ENCODE peak calls at places on chromosomes 2 and 18, in nine cellular contexts. X is activated naive CD4-positive, alpha-beta T cell; I is C1 segment of cervical spinal cord; N is activated CD8-positive, alpha-beta memory T cell treated with anti-CD3 and anti-CD28 coated beads for 24 hours; D is NCI-H774; E is cardiac muscle cell; V is GM20000; O is GM13977; W is stimulated activated naive B cell treated with anti-CD40 and anti-IgM and Interleukin-4, amounts not matched to agents 10 μg/mL and 1 μg/mL and 100 μg/mL, for 72 hours. G is an unnamed sample.

GRCh38 chr2:214809751-214810564 is 475 bp upstream of the BARD1 start:
- DNase-seq in X (peak), I (peak), N (peak), D (peak), E (peak), V (peak), O (peak), W (peak), G (peak)

GRCh38 chr2:163157891-163158511 is 319.4 kb upstream of the KCNH7 start:
- DNase-seq in X (no peak), I (no peak), N (no peak), D (no peak), E (no peak), V (no peak), O (no peak), W (no peak), G (no peak)

GRCh38 chr2:19911799-19912509 is 10.2 kb upstream of the TTC32 start:
- DNase-seq in X (no peak), I (no peak), N (no peak), D (no peak), E (no peak), V (no peak), O (no peak), W (no peak), G (no peak)

GRCh38 chr2:45119038-45119437 is 109.8 kb upstream of the SIX2 start:
- DNase-seq in X (no peak), I (no peak), N (no peak), D (no peak), E (no peak), V (no peak), O (no peak), W (no peak), G (peak)

GRCh38 chr2:70766357-70767093 is 1.5 kb downstream of the ADD2 start:
- DNase-seq in X (no peak), I (no peak), N (no peak), D (no peak), E (no peak), V (no peak), O (no peak), W (no peak), G (no peak)

GRCh38 chr2:188596054-188596453 is 304.4 kb downstream of the GULP1 start:
- DNase-seq in X (no peak), I (no peak), N (no peak), D (no peak), E (no peak), V (no peak), O (no peak), W (no peak), G (no peak)

GRCh38 chr18:68447286-68447685 is 267.6 kb downstream of the TMX3 start:
- DNase-seq in X (no peak), I (no peak), N (no peak), D (no peak), E (no peak), V (no peak), O (no peak), W (no peak), G (no peak)

GRCh38 chr2:237886702-237887481 is 27.5 kb downstream of the RAMP1 start:
- DNase-seq in X (no peak), I (no peak), N (no peak), D (no peak), E (peak), V (no peak), O (no peak), W (no peak), G (no peak)

GRCh38 chr2:190340369-190340768 is 3.0 kb upstream of the INPP1 start:
- DNase-seq in X (no peak), I (no peak), N (no peak), D (no peak), E (no peak), V (no peak), O (no peak), W (no peak), G (no peak)

GRCh38 chr2:21281876-21282514 is 158.2 kb downstream of the TDRD15 start:
- DNase-seq in X (no peak), I (peak), N (no peak), D (no peak), E (peak), V (no peak), O (no peak), W (no peak), G (no peak)

GRCh38 chr2:217792611-217793527 is 209.9 kb downstream of the TNS1 start:
- DNase-seq in X (no peak), I (no peak), N (peak), D (no peak), E (no peak), V (no peak), O (peak), W (no peak), G (no peak)

GRCh38 chr18:10035306-10035991 is 121.6 kb downstream of the VAPA start:
- DNase-seq in X (no peak), I (no peak), N (no peak), D (peak), E (no peak), V (no peak), O (no peak), W (no peak), G (no peak)

GRCh38 chr2:88932677-88933076 is 241.2 kb downstream of the RPIA start:
- DNase-seq in X (no peak), I (no peak), N (no peak), D (no peak), E (no peak), V (no peak), O (no peak), W (no peak), G (no peak)

GRCh38 chr2:186995092-186995491 is 146.1 kb upstream of the ZSWIM2 start:
- DNase-seq in X (no peak), I (no peak), N (no peak), D (no peak), E (no peak), V (no peak), O (no peak), W (no peak), G (no peak)

GRCh38 chr18:23824704-23825103 is 135.5 kb downstream of the LAMA3 start:
- DNase-seq in X (no peak), I (no peak), N (no peak), D (no peak), E (no peak), V (no peak), O (no peak), W (no peak), G (no peak)

GRCh38 chr2:38765149-38765548 is 12.9 kb upstream of the GEMIN6 start:
- DNase-seq in X (no peak), I (no peak), N (no peak), D (no peak), E (no peak), V (no peak), O (no peak), W (no peak), G (no peak)

G was measured in HuH-7.5.